ENCODE peak calls at places on chromosomes 4 and X, in five cellular contexts. One of them, this sample, is unnamed.

GRCh38 chrX:79270401-79270800 is 96.7 kb downstream of the ITM2A start:
- DNase-seq in NCI-H1092: no peak
- DNase-seq in Caki2: no peak
- DNase-seq in progenitor cell of endocrine pancreas: no peak
- DNase-seq in DMS153: no peak
- DNase-seq in this sample: no peak

GRCh38 chr4:159484049-159484448 is 381.2 kb downstream of the RAPGEF2 start:
- DNase-seq in NCI-H1092: no peak
- DNase-seq in Caki2: no peak
- DNase-seq in progenitor cell of endocrine pancreas: no peak
- DNase-seq in DMS153: no peak
- DNase-seq in this sample: no peak

GRCh38 chrX:23720117-23720677 is 22.9 kb downstream of the ACOT9 start:
- DNase-seq in NCI-H1092: no peak
- DNase-seq in Caki2: no peak
- DNase-seq in progenitor cell of endocrine pancreas: no peak
- DNase-seq in DMS153: no peak
- DNase-seq in this sample: no peak

GRCh38 chr4:159435561-159436023 is 332.7 kb downstream of the RAPGEF2 start:
- DNase-seq in NCI-H1092: no peak
- DNase-seq in Caki2: peak; percentile 2
- DNase-seq in progenitor cell of endocrine pancreas: no peak
- DNase-seq in DMS153: no peak
- DNase-seq in this sample: no peak

GRCh38 chr4:141240671-141241070 is 20.0 kb downstream of the ZNF330 start:
- DNase-seq in NCI-H1092: no peak
- DNase-seq in Caki2: no peak
- DNase-seq in progenitor cell of endocrine pancreas: no peak
- DNase-seq in DMS153: no peak
- DNase-seq in this sample: no peak

GRCh38 chr4:37682701-37683401 is 3.3 kb downstream of the RELL1 start:
- DNase-seq in NCI-H1092: no peak
- DNase-seq in Caki2: no peak
- DNase-seq in progenitor cell of endocrine pancreas: no peak
- DNase-seq in DMS153: no peak
- DNase-seq in this sample: no peak

GRCh38 chrX:39174761-39175417 is 373.6 kb downstream of the MID1IP1 start:
- DNase-seq in NCI-H1092: peak; percentile 68
- DNase-seq in Caki2: no peak
- DNase-seq in progenitor cell of endocrine pancreas: no peak
- DNase-seq in DMS153: peak; percentile 54
- DNase-seq in this sample: no peak

GRCh38 chrX:3250946-3251345 is 95.5 kb downstream of the MXRA5 start:
- DNase-seq in NCI-H1092: no peak
- DNase-seq in Caki2: no peak
- DNase-seq in progenitor cell of endocrine pancreas: no peak
- DNase-seq in DMS153: no peak
- DNase-seq in this sample: no peak

GRCh38 chr4:183857040-183857439 is 48.1 kb upstream of the STOX2 start:
- DNase-seq in NCI-H1092: no peak
- DNase-seq in Caki2: no peak
- DNase-seq in progenitor cell of endocrine pancreas: no peak
- DNase-seq in DMS153: no peak
- DNase-seq in this sample: no peak